ENCODE peak calls at places on chromosome 18, in ten cellular contexts. W is 8988T; G is body of pancreas; U is NCI-H2171 treated with DMSO at 0.1 percent for 48 hours; M is right cardiac atrium; Y is NCI-H446 treated with DMSO at 0.1 percent for 48 hours; R is activated CD4-positive, alpha-beta T cell treated with anti-CD3 and anti-CD28 coated beads for 1 hour; F is NCI-H460; A is activated CD8-positive, alpha-beta memory T cell treated with anti-CD3 and anti-CD28 coated beads, Interleukin-2, amount 50 U/mL, for 4 hours; I is fibroblast of the aortic adventitia. K is an unnamed sample.

GRCh38 chr18:57771183-57771582 is 31.9 kb downstream of the ATP8B1 start:
- DNase-seq in R (no peak), I (no peak), G (no peak), W (no peak), U (no peak), F (no peak), A (no peak), Y (no peak), M (no peak), K (no peak)

GRCh38 chr18:58556333-58557012 is 72.4 kb downstream of the ALPK2 start:
- DNase-seq in G (no peak), A (no peak), U (no peak), W (no peak), Y (no peak), I (no peak), F (no peak), M (peak; percentile 74), R (no peak), K (no peak)

GRCh38 chr18:76262956-76263955 is 231.8 kb downstream of the ZNF516 start:
- DNase-seq in U (no peak), G (no peak), F (no peak), M (peak; percentile 62), Y (no peak), A (no peak), W (no peak), R (no peak), I (no peak), K (no peak)

GRCh38 chr18:67451952-67452351 is 64.6 kb downstream of the DSEL start:
- DNase-seq in W (no peak), U (no peak), G (no peak), Y (no peak), M (no peak), A (no peak), F (no peak), R (no peak), I (no peak), K (no peak)

GRCh38 chr18:72208920-72209676 is 335.0 kb downstream of the CBLN2 start:
- DNase-seq in Y (no peak), M (peak; percentile 24), A (no peak), W (no peak), F (no peak), R (no peak), U (no peak), I (no peak), G (no peak), K (no peak)

GRCh38 chr18:47987456-47987735 is 56.9 kb upstream of the SMAD2 start:
- DNase-seq in W (no peak), R (no peak), M (no peak), U (no peak), A (no peak), I (no peak), G (no peak), F (peak; percentile 72), Y (no peak), K (no peak)

GRCh38 chr18:30713299-30713698 is 329.2 kb downstream of the DSC3 start:
- DNase-seq in W (no peak), F (no peak), U (no peak), R (no peak), I (no peak), A (no peak), Y (no peak), M (no peak), G (no peak), K (no peak)

GRCh38 chr18:79682896-79683625 is 3.5 kb downstream of the CTDP1 start:
- DNase-seq in F (no peak), R (no peak), M (no peak), A (no peak), I (no peak), U (no peak), Y (no peak), G (no peak), W (no peak), K (no peak)